ENCODE peak calls at places on chromosomes 5 and 9, in six cellular contexts. I is non-pigmented ciliary epithelial cell; G is stimulated activated CD8-positive, alpha-beta memory T cell treated with anti-CD3 and anti-CD28 coated beads, Interleukin-15, amount 100 ng/mL, for 24 hours; Z is C1 segment of cervical spinal cord; C is EL; D is GM12865. R is an unnamed sample.

GRCh38 chr5:147515269-147515668 is 5.4 kb upstream of the DPYSL3 start:
- DNase-seq in C (no peak), D (no peak), I (no peak), G (no peak), Z (no peak), R (no peak)

GRCh38 chr5:5239191-5239590 is 99.1 kb downstream of the ADAMTS16 start:
- DNase-seq in C (no peak), Z (no peak), G (no peak), D (no peak), I (no peak), R (no peak)

GRCh38 chr5:129065721-129066120 is 28.8 kb upstream of the ISOC1 start:
- DNase-seq in G (no peak), I (no peak), D (no peak), C (no peak), Z (no peak), R (no peak)

GRCh38 chr9:133362359-133363044 is 6.2 kb downstream of the SURF2 start:
- DNase-seq in G (no peak), I (no peak), D (no peak), Z (no peak), C (no peak), R (no peak)

GRCh38 chr9:136088939-136089696 is 6.0 kb downstream of the NACC2 start:
- DNase-seq in G (no peak), D (no peak), Z (no peak), I (no peak), C (no peak), R (peak; percentile 66)

GRCh38 chr9:38026021-38026809 is 42.8 kb downstream of the SHB start:
- DNase-seq in Z (no peak), D (peak; percentile 29), C (peak; percentile 98), I (peak; percentile 90), G (no peak), R (peak; percentile 54)

GRCh38 chr5:135825373-135826220 is 8.9 kb upstream of the SLC25A48 start:
- DNase-seq in I (no peak), C (no peak), D (no peak), Z (no peak), G (no peak), R (no peak)

GRCh38 chr5:44236040-44236439 is 153.2 kb downstream of the FGF10 start:
- DNase-seq in C (no peak), I (no peak), Z (no peak), D (no peak), G (no peak), R (no peak)

GRCh38 chr9:138053996-138054752 is 176.6 kb downstream of the CACNA1B start:
- DNase-seq in I (no peak), G (no peak), C (no peak), Z (no peak), D (no peak), R (peak; percentile 41)

GRCh38 chr9:105441761-105442160 is 6.1 kb upstream of the FSD1L start:
- DNase-seq in C (no peak), I (no peak), Z (peak; percentile 4), G (no peak), D (no peak), R (no peak)

GRCh38 chr5:74643160-74643562 is 2.6 kb upstream of the ENC1 start:
- DNase-seq in C (peak; percentile 94), G (no peak), Z (no peak), D (no peak), I (peak; percentile 98), R (no peak)

GRCh38 chr5:74127377-74128338 is 501.7 kb downstream of the ARHGEF28 start:
- DNase-seq in D (no peak), I (no peak), C (peak; percentile 27), Z (no peak), G (no peak), R (no peak)

GRCh38 chr5:30638899-30639298 is 554.6 kb upstream of the CDH6 start:
- DNase-seq in D (no peak), C (no peak), I (no peak), G (no peak), Z (no peak), R (no peak)

GRCh38 chr5:10503321-10503720 is 60.5 kb upstream of the ANKRD33B start:
- DNase-seq in I (no peak), G (no peak), C (no peak), D (no peak), Z (no peak), R (no peak)

GRCh38 chr9:129052592-129052991 is 16.2 kb downstream of the MIGA2 start:
- DNase-seq in D (no peak), C (no peak), G (no peak), I (no peak), Z (no peak), R (no peak)

GRCh38 chr5:176716320-176716719 is 69.0 kb downstream of the TSPAN17 start:
- DNase-seq in G (no peak), C (peak; percentile 74), Z (no peak), I (peak; percentile 19), D (no peak), R (no peak)

GRCh38 chr5:179160584-179160983 is 100.4 kb downstream of the ZNF354C start:
- DNase-seq in D (no peak), I (no peak), C (peak; percentile 30), G (no peak), Z (no peak), R (no peak)

R was measured in tibial artery.